ENCODE peak calls at places on chromosome 19, in six cellular contexts. C is hippocampal formation; X is aorta; P is GM04504; I is amniotic stem cell; Y is activated CD4-positive, alpha-beta T cell treated with anti-CD3 and anti-CD28 coated beads, Interleukin-2, amount 50 U/mL, for 48 hours. G is an unnamed sample.

GRCh38 chr19:33226550-33227241 is 1.0 kb upstream of the SLC7A10 start:
- DNase-seq in I (no peak), X (no peak), Y (peak), P (no peak), C (no peak), G (no peak)

GRCh38 chr19:48203227-48203793 is 32.8 kb downstream of the ZSWIM9 start:
- DNase-seq in I (no peak), C (no peak), X (no peak), Y (peak), P (no peak), G (no peak)

GRCh38 chr19:44212250-44212864 is at the start of gene ZNF227:
- DNase-seq in X (peak), P (peak), C (peak), Y (peak), I (peak), G (peak)

GRCh38 chr19:1063030-1063908 is 3.7 kb upstream of the ARHGAP45 start:
- DNase-seq in X (no peak), P (no peak), Y (peak), C (no peak), I (no peak), G (no peak)

GRCh38 chr19:8531470-8531869 is 17.5 kb upstream of the ZNF414 start:
- DNase-seq in Y (no peak), P (no peak), X (no peak), I (no peak), C (no peak), G (no peak)

GRCh38 chr19:41862445-41862986 is 2.5 kb downstream of the RPS19 start:
- DNase-seq in C (no peak), P (no peak), Y (no peak), I (no peak), X (no peak), G (no peak)

GRCh38 chr19:12779162-12779993 is 4.0 kb upstream of the HOOK2 start:
- DNase-seq in X (peak), P (no peak), I (no peak), C (no peak), Y (no peak), G (peak)

GRCh38 chr19:38274734-38275133 is 10.4 kb downstream of the SPINT2 start:
- DNase-seq in P (no peak), I (no peak), Y (no peak), X (no peak), C (peak), G (peak)

GRCh38 chr19:40445945-40446784 is 2.0 kb upstream of the SERTAD3 start:
- DNase-seq in X (no peak), Y (no peak), P (no peak), C (no peak), I (no peak), G (no peak)

GRCh38 chr19:54517483-54517882 is 14.9 kb downstream of the LAIR2 start:
- DNase-seq in Y (peak), I (no peak), P (no peak), X (no peak), C (peak), G (peak)

GRCh38 chr19:44942067-44942571 is at the start of gene APOC4:
- DNase-seq in P (no peak), I (no peak), C (no peak), Y (no peak), X (no peak), G (no peak)

GRCh38 chr19:3769494-3769893 is 2.5 kb downstream of the RAX2 start:
- DNase-seq in C (no peak), I (no peak), P (no peak), Y (no peak), X (no peak), G (no peak)

GRCh38 chr19:33554821-33555220 is 33.2 kb upstream of the PEPD start:
- DNase-seq in C (no peak), X (peak), I (no peak), Y (no peak), P (no peak), G (no peak)

GRCh38 chr19:31332096-31332495 is 17.1 kb downstream of the TSHZ3 start:
- DNase-seq in Y (no peak), I (no peak), X (no peak), C (no peak), P (no peak), G (no peak)

GRCh38 chr19:55160128-55160985 is 2.8 kb upstream of the TNNI3 start:
- DNase-seq in C (peak), Y (peak), X (peak), I (peak), P (peak), G (peak)

GRCh38 chr19:39263912-39264305 is 4.3 kb upstream of the IFNL2 start:
- DNase-seq in X (no peak), P (no peak), I (no peak), C (no peak), Y (no peak), G (no peak)

GRCh38 chr19:2546128-2547032 is 70.5 kb downstream of the GADD45B start:
- DNase-seq in C (peak), P (no peak), Y (no peak), I (no peak), X (peak), G (peak)

GRCh38 chr19:46388311-46389095 is 24.9 kb downstream of the CCDC8 start:
- DNase-seq in I (no peak), Y (no peak), C (no peak), X (no peak), P (no peak), G (no peak)

G was measured in left ventricle myocardium inferior.